ENCODE peak calls at places on chromosomes 3 and 15, in five cellular contexts. One of them, this sample, is unnamed.
A peak's percentile ranks its signal among the peaks of the same experiment; 100 is the strongest.

GRCh38 chr3:165603196-165603595 is 234.0 kb downstream of the BCHE start:
- DNase-seq in stimulated activated CD4-positive, alpha-beta T cell treated with anti-CD3 and anti-CD28 coated beads, Interleukin-12 subunit alpha, Interleukin-12 subunit beta, amount 100 ng/mL, for 4 hours: no peak
- DNase-seq in Jurkat, Clone E6-1: no peak
- DNase-seq in RPMI8226: no peak
- DNase-seq in COR-L47: no peak
- DNase-seq in this sample: no peak

GRCh38 chr15:68484696-68485400 is 52.9 kb upstream of the ITGA11 start:
- DNase-seq in stimulated activated CD4-positive, alpha-beta T cell treated with anti-CD3 and anti-CD28 coated beads, Interleukin-12 subunit alpha, Interleukin-12 subunit beta, amount 100 ng/mL, for 4 hours: no peak
- DNase-seq in Jurkat, Clone E6-1: no peak
- DNase-seq in RPMI8226: no peak
- DNase-seq in COR-L47: no peak
- DNase-seq in this sample: no peak

GRCh38 chr3:99544819-99545281 is 93.5 kb upstream of the COL8A1 start:
- DNase-seq in stimulated activated CD4-positive, alpha-beta T cell treated with anti-CD3 and anti-CD28 coated beads, Interleukin-12 subunit alpha, Interleukin-12 subunit beta, amount 100 ng/mL, for 4 hours: no peak
- DNase-seq in Jurkat, Clone E6-1: no peak
- DNase-seq in RPMI8226: no peak
- DNase-seq in COR-L47: no peak
- DNase-seq in this sample: no peak

GRCh38 chr3:877001-877400 is 215.8 kb upstream of the CNTN6 start:
- DNase-seq in Jurkat, Clone E6-1: peak; percentile 84
- DNase-seq in COR-L47: no peak
- DNase-seq in stimulated activated CD4-positive, alpha-beta T cell treated with anti-CD3 and anti-CD28 coated beads, Interleukin-12 subunit alpha, Interleukin-12 subunit beta, amount 100 ng/mL, for 4 hours: no peak
- DNase-seq in RPMI8226: no peak
- DNase-seq in this sample: no peak

GRCh38 chr3:78872195-78872594 is 895.6 kb downstream of the ROBO1 start:
- DNase-seq in COR-L47: no peak
- DNase-seq in Jurkat, Clone E6-1: no peak
- DNase-seq in RPMI8226: no peak
- DNase-seq in stimulated activated CD4-positive, alpha-beta T cell treated with anti-CD3 and anti-CD28 coated beads, Interleukin-12 subunit alpha, Interleukin-12 subunit beta, amount 100 ng/mL, for 4 hours: no peak
- DNase-seq in this sample: no peak

GRCh38 chr3:86954226-86954625 is 36.7 kb downstream of the VGLL3 start:
- DNase-seq in Jurkat, Clone E6-1: no peak
- DNase-seq in COR-L47: no peak
- DNase-seq in RPMI8226: peak; percentile 5
- DNase-seq in stimulated activated CD4-positive, alpha-beta T cell treated with anti-CD3 and anti-CD28 coated beads, Interleukin-12 subunit alpha, Interleukin-12 subunit beta, amount 100 ng/mL, for 4 hours: no peak
- DNase-seq in this sample: no peak

GRCh38 chr3:184815046-184815930 is 3.3 kb downstream of the VPS8 start:
- DNase-seq in COR-L47: no peak
- DNase-seq in RPMI8226: no peak
- DNase-seq in Jurkat, Clone E6-1: no peak
- DNase-seq in stimulated activated CD4-positive, alpha-beta T cell treated with anti-CD3 and anti-CD28 coated beads, Interleukin-12 subunit alpha, Interleukin-12 subunit beta, amount 100 ng/mL, for 4 hours: no peak
- DNase-seq in this sample: no peak

GRCh38 chr15:57792729-57793449 is 86.4 kb downstream of the POLR2M start:
- DNase-seq in COR-L47: no peak
- DNase-seq in RPMI8226: no peak
- DNase-seq in stimulated activated CD4-positive, alpha-beta T cell treated with anti-CD3 and anti-CD28 coated beads, Interleukin-12 subunit alpha, Interleukin-12 subunit beta, amount 100 ng/mL, for 4 hours: no peak
- DNase-seq in Jurkat, Clone E6-1: no peak
- DNase-seq in this sample: no peak

GRCh38 chr15:25170113-25170731 is 215.4 kb downstream of the SNRPN start:
- DNase-seq in stimulated activated CD4-positive, alpha-beta T cell treated with anti-CD3 and anti-CD28 coated beads, Interleukin-12 subunit alpha, Interleukin-12 subunit beta, amount 100 ng/mL, for 4 hours: no peak
- DNase-seq in Jurkat, Clone E6-1: no peak
- DNase-seq in RPMI8226: no peak
- DNase-seq in COR-L47: no peak
- DNase-seq in this sample: no peak

GRCh38 chr3:63937661-63938651 is 25.8 kb upstream of the SCAANT1 start:
- DNase-seq in RPMI8226: peak; percentile 31
- DNase-seq in Jurkat, Clone E6-1: no peak
- DNase-seq in COR-L47: no peak
- DNase-seq in stimulated activated CD4-positive, alpha-beta T cell treated with anti-CD3 and anti-CD28 coated beads, Interleukin-12 subunit alpha, Interleukin-12 subunit beta, amount 100 ng/mL, for 4 hours: no peak
- DNase-seq in this sample: no peak

GRCh38 chr3:172175254-172175599 is 135.8 kb downstream of the FNDC3B start:
- DNase-seq in stimulated activated CD4-positive, alpha-beta T cell treated with anti-CD3 and anti-CD28 coated beads, Interleukin-12 subunit alpha, Interleukin-12 subunit beta, amount 100 ng/mL, for 4 hours: no peak
- DNase-seq in Jurkat, Clone E6-1: no peak
- DNase-seq in COR-L47: no peak
- DNase-seq in RPMI8226: no peak
- DNase-seq in this sample: no peak

GRCh38 chr3:191792580-191792979 is 331.6 kb downstream of the PYDC2 start:
- DNase-seq in stimulated activated CD4-positive, alpha-beta T cell treated with anti-CD3 and anti-CD28 coated beads, Interleukin-12 subunit alpha, Interleukin-12 subunit beta, amount 100 ng/mL, for 4 hours: no peak
- DNase-seq in RPMI8226: no peak
- DNase-seq in Jurkat, Clone E6-1: no peak
- DNase-seq in COR-L47: no peak
- DNase-seq in this sample: no peak